ENCODE peak calls at places on chromosomes 13 and 19, in ten cellular contexts. B is T-helper 9 cell; A is stimulated activated naive CD4-positive, alpha-beta T cell; P is thoracic aorta; Q is ELR; X is iris pigment epithelial cell; U is HCEC 1CT; R is aorta; E is T-helper 2 cell; D is left cardiac atrium. Z is an unnamed sample.

GRCh38 chr13:50422181-50423148 is 407.2 kb downstream of the KCNRG start:
- DNase-seq in A (no peak), E (no peak), D (no peak), B (no peak), U (no peak), P (no peak), X (no peak), Q (no peak), R (no peak), Z (no peak)

GRCh38 chr19:48405850-48406249 is 12.4 kb downstream of the GRIN2D start:
- DNase-seq in E (no peak), A (no peak), Q (peak; percentile 47), D (no peak), R (no peak), U (no peak), X (no peak), B (no peak), P (no peak), Z (peak; percentile 29)

GRCh38 chr13:30034448-30034795 is 184.0 kb upstream of the UBL3 start:
- DNase-seq in D (no peak), R (no peak), P (no peak), E (no peak), U (no peak), A (no peak), Q (no peak), B (no peak), X (no peak), Z (peak; percentile 25)

GRCh38 chr19:13097331-13098258 is 5.1 kb downstream of the LYL1 start:
- DNase-seq in B (no peak), U (no peak), E (no peak), A (no peak), D (no peak), P (no peak), R (peak; percentile 88), X (no peak), Q (no peak), Z (no peak)

GRCh38 chr13:112231451-112232083 is 144.6 kb upstream of the SPACA7 start:
- DNase-seq in X (no peak), E (no peak), D (no peak), P (no peak), B (no peak), U (no peak), Q (no peak), A (no peak), R (peak; percentile 27), Z (no peak)

GRCh38 chr13:47426126-47426849 is 529.4 kb upstream of the HTR2A start:
- DNase-seq in U (peak; percentile 89), B (no peak), D (peak; percentile 41), X (peak; percentile 38), P (no peak), Q (peak; percentile 58), A (no peak), R (no peak), E (no peak), Z (peak; percentile 74)

GRCh38 chr19:16627194-16627927 is 643 bp downstream of the MED26 start:
- DNase-seq in X (peak; percentile 23), D (peak; percentile 31), P (no peak), E (no peak), B (peak; percentile 10), R (peak; percentile 82), Q (peak; percentile 32), A (peak; percentile 32), U (no peak), Z (peak; percentile 3)

GRCh38 chr13:102128216-102128800 is 273.5 kb downstream of the FGF14 start:
- DNase-seq in U (peak; percentile 90), D (no peak), R (no peak), P (no peak), X (peak; percentile 69), E (no peak), B (no peak), Q (peak; percentile 27), A (no peak), Z (peak; percentile 84)

GRCh38 chr13:88086577-88086976 is 415.4 kb downstream of the SLITRK5 start:
- DNase-seq in D (no peak), E (no peak), Q (peak; percentile 77), U (peak; percentile 79), R (no peak), P (no peak), X (peak; percentile 1), B (no peak), A (no peak), Z (peak; percentile 72)

GRCh38 chr13:44155422-44156293 is 218.0 kb upstream of the SERP2 start:
- DNase-seq in R (no peak), D (peak; percentile 66), A (no peak), U (no peak), Q (no peak), X (peak; percentile 51), E (no peak), P (peak; percentile 18), B (no peak), Z (peak; percentile 47)

GRCh38 chr19:14081797-14082674 is 3.5 kb downstream of the C19orf67 start:
- DNase-seq in B (no peak), D (peak; percentile 66), X (peak; percentile 38), Q (peak; percentile 44), A (peak; percentile 21), P (no peak), U (no peak), R (peak; percentile 86), E (no peak), Z (peak; percentile 48)

GRCh38 chr19:6737873-6738725 is 719 bp upstream of the GPR108 start:
- DNase-seq in X (peak; percentile 86), Q (peak; percentile 88), R (peak; percentile 92), U (peak; percentile 81), E (no peak), A (peak; percentile 77), D (peak; percentile 95), B (peak; percentile 57), P (peak; percentile 98), Z (peak; percentile 76)

GRCh38 chr19:57651654-57651996 is 17.1 kb upstream of the ZSCAN4 start:
- DNase-seq in U (no peak), P (no peak), E (no peak), Q (no peak), R (no peak), B (no peak), D (no peak), A (no peak), X (no peak), Z (no peak)

GRCh38 chr13:112105884-112106283 is 38.9 kb downstream of the SOX1 start:
- DNase-seq in R (peak; percentile 30), Q (no peak), X (no peak), D (no peak), U (no peak), A (no peak), B (no peak), P (no peak), E (no peak), Z (no peak)

GRCh38 chr13:111845621-111846351 is 221.2 kb upstream of the SOX1 start:
- DNase-seq in U (no peak), P (no peak), D (no peak), Q (no peak), A (no peak), B (no peak), E (no peak), R (no peak), X (no peak), Z (no peak)

GRCh38 chr19:8655340-8655709 is 24.9 kb downstream of the NFILZ start:
- DNase-seq in R (peak; percentile 58), Q (no peak), X (no peak), U (no peak), D (no peak), A (peak; percentile 18), B (peak; percentile 25), E (no peak), P (no peak), Z (no peak)

GRCh38 chr19:4295972-4296771 is 6.0 kb downstream of the TMIGD2 start:
- DNase-seq in E (no peak), U (no peak), P (no peak), D (no peak), A (no peak), X (no peak), B (no peak), Q (no peak), R (no peak), Z (peak; percentile 33)

Z was measured in fibroblast of lung.